ENCODE peak calls at places on chromosomes 16 and 17, in four cellular contexts. E is trophoblast cell, O is A549, Z is fibroblast of lung. S is an unnamed sample.

GRCh38 chr16:27602103-27602502 is 52.2 kb downstream of the KATNIP start:
- DNase-seq in E (no peak), O (no peak), Z (no peak), S (no peak)

GRCh38 chr16:89141884-89142267 is 29.7 kb upstream of the CDH15 start:
- DNase-seq in E (no peak), O (no peak), Z (no peak), S (no peak)

GRCh38 chr17:41910701-41911391 is 7.9 kb downstream of the ACLY start:
- DNase-seq in E (peak; percentile 42), O (peak; percentile 97), Z (peak; percentile 96), S (no peak)

GRCh38 chr17:40819528-40820125 is 2.8 kb downstream of the KRT10 start:
- DNase-seq in E (peak; percentile 49), O (peak; percentile 21), Z (peak; percentile 38), S (no peak)

GRCh38 chr17:82633343-82633742 is 14.9 kb downstream of the WDR45B start:
- DNase-seq in E (no peak), O (no peak), Z (no peak), S (no peak)

GRCh38 chr17:7443499-7444485 is 1.1 kb upstream of the CHRNB1 start:
- DNase-seq in E (no peak), O (no peak), Z (peak; percentile 52), S (no peak)

GRCh38 chr17:38420518-38420917 is 7.7 kb upstream of the ARHGAP23 start:
- DNase-seq in E (no peak), O (no peak), Z (no peak), S (no peak)

GRCh38 chr16:63787014-63787413 is 1334.8 kb downstream of the CDH11 start:
- DNase-seq in E (no peak), O (no peak), Z (peak; percentile 1), S (no peak)

GRCh38 chr17:1643293-1643998 is 2.1 kb downstream of the SCARF1 start:
- DNase-seq in E (peak; percentile 60), O (peak; percentile 65), Z (no peak), S (no peak)

GRCh38 chr16:84650062-84650991 is 2.0 kb downstream of the KLHL36 start:
- DNase-seq in E (peak; percentile 91), O (peak; percentile 60), Z (peak; percentile 23), S (peak; percentile 33)

GRCh38 chr17:81514485-81514734 is 1.8 kb upstream of the ACTG1 start:
- DNase-seq in E (no peak), O (no peak), Z (no peak), S (no peak)

GRCh38 chr17:59451706-59452105 is 113.7 kb upstream of the DHX40 start:
- DNase-seq in E (peak; percentile 92), O (no peak), Z (peak; percentile 19), S (peak; percentile 69)

GRCh38 chr17:9053406-9053805 is 32.1 kb downstream of the NTN1 start:
- DNase-seq in E (peak; percentile 95), O (no peak), Z (no peak), S (no peak)

GRCh38 chr17:42183741-42184711 is 1.2 kb downstream of the HCRT start:
- DNase-seq in E (peak; percentile 74), O (peak; percentile 78), Z (peak; percentile 67), S (no peak)

GRCh38 chr16:73147958-73148357 is 100.0 kb upstream of the ZFHX3 start:
- DNase-seq in E (no peak), O (no peak), Z (no peak), S (no peak)

GRCh38 chr17:78355701-78356100 is 4.2 kb downstream of the SOCS3 start:
- DNase-seq in E (peak; percentile 54), O (no peak), Z (no peak), S (no peak)

GRCh38 chr17:6269474-6269873 is 165.4 kb downstream of the AIPL1 start:
- DNase-seq in E (peak; percentile 54), O (peak; percentile 35), Z (peak; percentile 14), S (no peak)

GRCh38 chr16:24731722-24732419 is 2.4 kb downstream of the TNRC6A start:
- DNase-seq in E (no peak), O (no peak), Z (no peak), S (no peak)

GRCh38 chr17:37762669-37763068 is 17.8 kb upstream of the HNF1B start:
- DNase-seq in E (no peak), O (no peak), Z (no peak), S (no peak)

GRCh38 chr17:28313841-28314240 is 5.2 kb upstream of the TMEM97 start:
- DNase-seq in E (no peak), O (no peak), Z (no peak), S (no peak)

GRCh38 chr17:63934391-63935112 is 2.4 kb upstream of the CD79B start:
- DNase-seq in E (no peak), O (no peak), Z (no peak), S (no peak)

GRCh38 chr16:87918866-87919680 is 17.3 kb downstream of the CA5A start:
- DNase-seq in E (no peak), O (no peak), Z (no peak), S (no peak)
- H3K4me2 ChIP-seq in E (no peak overlapping the region), O (no peak overlapping the region), Z (peak overlapping the region; percentile 17), S (peak overlapping the region; percentile 67)

DNA sequence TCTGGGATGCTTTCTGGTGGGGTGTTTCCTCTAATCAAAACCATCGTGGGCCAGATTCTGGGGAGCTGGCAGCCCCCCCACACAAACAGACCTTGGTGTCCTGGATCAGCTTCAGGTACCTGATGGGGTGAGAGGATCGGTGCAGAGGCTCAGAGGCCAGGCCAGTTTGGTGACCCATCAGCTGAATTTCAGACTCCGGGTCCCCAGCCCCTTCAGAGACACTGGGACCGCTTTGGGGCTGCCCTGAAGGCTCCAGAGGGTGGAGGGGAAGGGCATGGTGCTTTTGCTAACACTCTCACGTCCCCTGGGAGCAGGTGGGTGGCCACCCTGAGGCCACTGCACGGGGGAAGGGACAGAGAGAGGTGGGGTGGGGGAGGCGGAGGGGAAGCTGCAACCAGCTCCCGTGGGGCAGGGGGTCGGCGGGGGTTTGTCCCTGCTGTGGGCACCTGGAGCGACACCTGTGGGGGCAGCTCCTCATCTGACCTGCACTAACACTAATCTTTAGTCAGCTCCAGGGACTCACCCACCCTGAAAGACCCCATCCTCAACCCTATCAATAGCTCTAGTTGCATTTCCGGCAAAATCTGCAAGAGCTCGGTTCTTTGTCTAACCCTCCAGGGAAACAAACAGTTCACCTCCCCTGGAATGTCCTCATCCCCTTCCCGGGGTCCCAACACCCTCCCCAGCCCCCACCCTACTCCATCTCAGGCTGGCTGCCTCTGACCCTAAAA is 91.7 kb upstream of the CBX4 start:
- DNase-seq in E (no peak), O (no peak), Z (no peak), S (no peak)
- H3K4me2 ChIP-seq in E (no peak overlapping the region), O (peak overlapping the region; percentile 81), Z (no peak overlapping the region), S (no peak overlapping the region)

DNA sequence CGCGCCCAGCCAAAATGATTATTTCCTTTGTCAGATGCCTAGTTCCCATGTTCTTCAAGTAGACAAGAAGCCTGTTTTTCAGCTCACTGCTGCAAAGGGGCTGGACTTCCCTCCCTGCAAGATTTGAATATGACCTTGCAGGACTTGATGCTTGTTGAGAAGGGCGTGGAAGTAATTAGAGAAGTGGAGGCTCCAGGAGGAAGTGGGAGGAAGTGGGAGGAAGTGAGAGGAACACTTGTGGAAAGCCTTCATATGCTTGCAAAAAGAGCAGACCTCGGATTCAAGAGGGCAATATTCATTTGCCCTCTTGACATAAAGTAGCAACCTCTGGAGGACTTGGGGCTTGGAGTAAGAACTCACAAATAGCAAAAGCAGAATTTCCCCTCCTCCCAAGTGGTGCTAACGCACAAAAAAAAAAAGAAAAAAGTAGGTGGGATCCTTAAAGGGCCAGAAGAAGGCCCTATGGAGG is 20.8 kb upstream of the PRKAR1A start:
- DNase-seq in E (no peak), O (no peak), Z (no peak), S (no peak)
- H3K4me2 ChIP-seq in E (no peak overlapping the region), O (no peak overlapping the region), Z (no peak overlapping the region), S (peak overlapping the region; percentile 43)

GRCh38 chr16:7548796-7549318 is 216.2 kb downstream of the RBFOX1 start:
- DNase-seq in E (no peak), O (no peak), Z (no peak), S (no peak)
- H3K4me2 ChIP-seq in E (no peak overlapping the region), O (no peak overlapping the region), Z (no peak overlapping the region), S (no peak overlapping the region)

GRCh38 chr16:57367111-57367752 is 5.1 kb upstream of the CX3CL1 start:
- DNase-seq in E (no peak), O (no peak), Z (no peak), S (no peak)
- H3K4me2 ChIP-seq in E (no peak overlapping the region), O (no peak overlapping the region), Z (no peak overlapping the region), S (peak overlapping the region; percentile 57)

GRCh38 chr17:49439673-49440571 is 25.2 kb upstream of the PHB1 start:
- DNase-seq in E (no peak), O (no peak), Z (no peak), S (no peak)

GRCh38 chr17:49438439-49438861 is 23.8 kb upstream of the PHB1 start:
- DNase-seq in E (no peak), O (no peak), Z (no peak), S (no peak)

GRCh38 chr17:49437696-49438438 is 23.2 kb upstream of the PHB1 start:
- DNase-seq in E (no peak), O (no peak), Z (no peak), S (no peak)

GRCh38 chr17:49439305-49439672 is 24.6 kb upstream of the PHB1 start:
- DNase-seq in E (no peak), O (no peak), Z (no peak), S (no peak)

DNA sequence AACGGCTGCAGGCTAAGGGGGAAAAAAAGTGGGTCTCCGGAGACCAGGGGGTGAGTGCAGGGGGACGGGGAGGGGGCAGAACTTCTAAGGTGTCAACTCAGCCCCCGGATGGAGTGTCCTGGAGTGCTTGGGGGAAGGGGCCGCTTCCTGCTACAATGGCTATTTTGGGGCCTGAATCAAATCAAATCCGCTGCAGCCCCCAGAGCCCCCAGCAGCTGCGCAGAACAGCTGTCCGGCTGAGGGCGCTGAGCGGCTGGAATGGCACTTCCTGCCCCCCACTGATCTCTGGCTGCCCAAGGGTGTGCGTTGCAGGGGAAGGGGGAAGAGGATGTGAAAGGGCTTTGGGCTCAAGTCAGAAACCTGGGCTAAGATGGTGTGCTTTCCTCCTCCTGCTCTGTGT is 24.2 kb upstream of the PHB1 start:
- DNase-seq in E (no peak), O (no peak), Z (no peak), S (no peak)
- H3K4me2 ChIP-seq in E (peak overlapping the region; percentile 47), O (no peak overlapping the region), Z (no peak overlapping the region), S (no peak overlapping the region)

DNA sequence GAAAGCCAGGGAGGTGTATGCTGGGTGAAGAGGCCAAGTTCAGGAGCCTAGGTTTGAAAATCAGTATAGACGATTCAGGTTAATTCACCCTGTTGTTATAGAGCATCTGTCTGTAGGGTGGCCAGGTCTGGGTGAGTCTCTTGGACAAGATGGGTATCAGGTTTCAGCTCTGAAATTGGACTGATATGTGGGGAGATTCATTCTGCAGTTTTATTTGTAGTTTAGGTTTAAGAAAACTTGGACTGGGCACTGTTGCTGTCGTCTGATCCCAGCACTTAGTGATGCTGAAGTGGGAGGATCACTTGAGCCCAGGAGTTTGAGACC is 17.8 kb downstream of the ABCC1 start:
- DNase-seq in E (no peak), O (no peak), Z (no peak), S (no peak)
- H3K4me2 ChIP-seq in E (no peak overlapping the region), O (peak overlapping the region; percentile 80), Z (peak overlapping the region; percentile 17), S (peak overlapping the region; percentile 43)

GRCh38 chr16:75080205-75081029 is 36.2 kb downstream of the LDHD start:
- DNase-seq in E (peak; percentile 69), O (no peak), Z (peak; percentile 80), S (no peak)
- H3K4me2 ChIP-seq in E (no peak overlapping the region), O (no peak overlapping the region), Z (no peak overlapping the region), S (no peak overlapping the region)